ENCODE peak calls at places on chromosomes 1 and 21, in seven cellular contexts. One of them, this sample, is unnamed. For H3K79me2, the result is how much of the 10 kb centered on the place peaks cover.

GRCh38 chr1:198157847-198158765 is 1.3 kb downstream of the NEK7 start:
- DNase-seq in mammary epithelial cell: peak
- DNase-seq in SK-N-SH: peak
- DNase-seq in MM.1S: peak
- DNase-seq in PC-9: no peak
- DNase-seq in PC-3: peak
- DNase-seq in H9: peak
- DNase-seq in this sample: peak

GRCh38 chr1:230211436-230212145 is 144.6 kb downstream of the GALNT2 start:
- DNase-seq in PC-9: no peak
- DNase-seq in mammary epithelial cell: no peak
- DNase-seq in PC-3: no peak
- DNase-seq in H9: no peak
- DNase-seq in MM.1S: no peak
- DNase-seq in SK-N-SH: no peak
- DNase-seq in this sample: no peak

GRCh38 chr1:180503274-180503862 is 991 bp upstream of the ACBD6 start:
- DNase-seq in MM.1S: no peak
- DNase-seq in mammary epithelial cell: no peak
- DNase-seq in PC-9: no peak
- DNase-seq in SK-N-SH: peak
- DNase-seq in H9: no peak
- DNase-seq in PC-3: peak
- DNase-seq in this sample: peak

GRCh38 chr1:7069888-7070287 is 284.6 kb downstream of the CAMTA1 start:
- DNase-seq in PC-3: no peak
- DNase-seq in mammary epithelial cell: no peak
- DNase-seq in SK-N-SH: peak
- DNase-seq in H9: peak
- DNase-seq in PC-9: no peak
- DNase-seq in MM.1S: no peak
- DNase-seq in this sample: no peak

GRCh38 chr1:110548381-110548780 is 29.4 kb upstream of the KCNA10 start:
- DNase-seq in MM.1S: no peak
- DNase-seq in SK-N-SH: peak
- DNase-seq in H9: peak
- DNase-seq in mammary epithelial cell: no peak
- DNase-seq in PC-3: peak
- DNase-seq in PC-9: peak
- DNase-seq in this sample: peak

GRCh38 chr1:212482352-212483153 is 49.8 kb downstream of the NENF start:
- DNase-seq in SK-N-SH: no peak
- DNase-seq in MM.1S: no peak
- DNase-seq in PC-3: peak
- DNase-seq in PC-9: no peak
- DNase-seq in H9: no peak
- DNase-seq in mammary epithelial cell: peak
- DNase-seq in this sample: no peak

GRCh38 chr1:70038025-70038424 is 167.4 kb downstream of the LRRC40 start:
- DNase-seq in PC-3: peak
- DNase-seq in MM.1S: no peak
- DNase-seq in SK-N-SH: no peak
- DNase-seq in mammary epithelial cell: peak
- DNase-seq in PC-9: peak
- DNase-seq in H9: peak
- DNase-seq in this sample: no peak

GRCh38 chr21:44982558-44983244 is 42.9 kb downstream of the SLX9 start:
- DNase-seq in mammary epithelial cell: no peak
- DNase-seq in PC-9: no peak
- DNase-seq in PC-3: peak
- DNase-seq in MM.1S: no peak
- DNase-seq in H9: no peak
- DNase-seq in SK-N-SH: no peak
- DNase-seq in this sample: no peak

GRCh38 chr1:118333601-118334241 is 148.7 kb upstream of the SPAG17 start:
- DNase-seq in PC-9: no peak
- DNase-seq in SK-N-SH: no peak
- DNase-seq in MM.1S: no peak
- DNase-seq in PC-3: no peak
- DNase-seq in H9: no peak
- DNase-seq in mammary epithelial cell: no peak
- DNase-seq in this sample: no peak

GRCh38 chr1:91617242-91617837 is 116.7 kb downstream of the CDC7 start:
- DNase-seq in PC-3: peak
- DNase-seq in H9: peak
- DNase-seq in MM.1S: no peak
- DNase-seq in PC-9: no peak
- DNase-seq in mammary epithelial cell: no peak
- DNase-seq in SK-N-SH: no peak
- DNase-seq in this sample: peak

GRCh38 chr21:35052786-35053185 is 3.7 kb upstream of the RUNX1 start:
- DNase-seq in PC-9: no peak
- DNase-seq in mammary epithelial cell: no peak
- DNase-seq in SK-N-SH: no peak
- DNase-seq in H9: no peak
- DNase-seq in PC-3: no peak
- DNase-seq in MM.1S: no peak
- DNase-seq in this sample: no peak
- H3K79me2 ChIP-seq in PC-9: under half
- H3K79me2 ChIP-seq in mammary epithelial cell: under half
- H3K79me2 ChIP-seq in SK-N-SH: under half
- H3K79me2 ChIP-seq in H9: under half
- H3K79me2 ChIP-seq in PC-3: under half
- H3K79me2 ChIP-seq in MM.1S: under half
- H3K79me2 ChIP-seq in this sample: under half

GRCh38 chr1:27066313-27066630 is 53.6 kb upstream of the TENT5B start:
- DNase-seq in PC-9: no peak
- DNase-seq in SK-N-SH: no peak
- DNase-seq in PC-3: no peak
- DNase-seq in mammary epithelial cell: no peak
- DNase-seq in MM.1S: no peak
- DNase-seq in H9: no peak
- DNase-seq in this sample: no peak
- H3K79me2 ChIP-seq in PC-9: under half
- H3K79me2 ChIP-seq in SK-N-SH: under half
- H3K79me2 ChIP-seq in PC-3: under half
- H3K79me2 ChIP-seq in mammary epithelial cell: under half
- H3K79me2 ChIP-seq in MM.1S: under half
- H3K79me2 ChIP-seq in H9: under half
- H3K79me2 ChIP-seq in this sample: under half

GRCh38 chr1:161778522-161778921 is 12.4 kb downstream of the ATF6 start:
- DNase-seq in PC-9: no peak
- DNase-seq in mammary epithelial cell: no peak
- DNase-seq in PC-3: no peak
- DNase-seq in MM.1S: no peak
- DNase-seq in SK-N-SH: no peak
- DNase-seq in H9: no peak
- DNase-seq in this sample: no peak
- H3K79me2 ChIP-seq in PC-9: under half
- H3K79me2 ChIP-seq in mammary epithelial cell: under half
- H3K79me2 ChIP-seq in PC-3: half or more
- H3K79me2 ChIP-seq in MM.1S: half or more
- H3K79me2 ChIP-seq in SK-N-SH: under half
- H3K79me2 ChIP-seq in H9: under half
- H3K79me2 ChIP-seq in this sample: half or more

DNA sequence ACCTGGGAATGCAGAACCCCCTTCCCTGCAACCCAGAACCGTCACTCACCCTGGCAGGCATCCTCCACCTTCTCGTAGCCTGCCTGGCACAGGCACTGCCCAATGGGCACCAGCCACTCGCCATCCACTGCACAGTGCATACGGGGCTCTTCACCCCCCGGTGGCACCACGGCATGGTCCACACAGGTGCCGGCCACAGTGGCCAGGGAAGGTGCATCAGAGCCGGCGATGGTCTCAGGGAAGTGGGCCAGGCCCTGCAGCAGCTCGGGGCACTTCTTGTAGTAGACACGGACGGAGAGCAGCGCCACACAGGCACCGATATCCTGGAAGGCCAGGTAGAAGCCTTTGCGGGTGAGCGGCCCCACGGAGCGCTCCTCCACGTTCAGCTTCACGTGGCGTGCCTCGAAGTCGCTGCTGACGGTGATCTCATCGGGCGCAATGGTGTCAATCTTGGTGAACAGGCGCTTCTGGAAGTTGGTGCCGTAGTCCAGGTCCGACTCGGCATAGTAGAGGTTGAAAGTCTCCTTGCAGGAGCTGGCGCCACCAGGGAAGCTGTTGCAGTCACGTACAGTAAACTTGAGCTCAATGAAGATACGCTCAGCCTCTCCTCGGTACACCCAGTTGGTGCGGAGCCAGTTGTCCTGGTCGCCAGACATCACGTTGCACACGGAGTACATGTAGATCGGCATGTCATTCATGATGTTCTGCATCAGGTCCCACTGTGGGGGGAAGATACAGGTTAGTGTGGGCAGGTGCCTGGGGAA is 7.4 kb downstream of the EPHA2 start:
- DNase-seq in H9: no peak
- DNase-seq in PC-3: no peak
- DNase-seq in mammary epithelial cell: no peak
- DNase-seq in SK-N-SH: no peak
- DNase-seq in MM.1S: no peak
- DNase-seq in PC-9: no peak
- DNase-seq in this sample: no peak
- H3K79me2 ChIP-seq in H9: under half
- H3K79me2 ChIP-seq in PC-3: half or more
- H3K79me2 ChIP-seq in mammary epithelial cell: half or more
- H3K79me2 ChIP-seq in SK-N-SH: half or more
- H3K79me2 ChIP-seq in MM.1S: under half
- H3K79me2 ChIP-seq in PC-9: half or more
- H3K79me2 ChIP-seq in this sample: under half

GRCh38 chr1:47937586-47937985 is 59.6 kb downstream of the TRABD2B start:
- DNase-seq in MM.1S: no peak
- DNase-seq in PC-3: no peak
- DNase-seq in SK-N-SH: no peak
- DNase-seq in H9: no peak
- DNase-seq in PC-9: no peak
- DNase-seq in mammary epithelial cell: no peak
- DNase-seq in this sample: no peak
- H3K79me2 ChIP-seq in MM.1S: under half
- H3K79me2 ChIP-seq in PC-3: under half
- H3K79me2 ChIP-seq in SK-N-SH: under half
- H3K79me2 ChIP-seq in H9: under half
- H3K79me2 ChIP-seq in PC-9: under half
- H3K79me2 ChIP-seq in mammary epithelial cell: under half
- H3K79me2 ChIP-seq in this sample: under half

GRCh38 chr1:93150729-93151128 is 29.5 kb downstream of the TMED5 start:
- DNase-seq in mammary epithelial cell: no peak
- DNase-seq in PC-3: no peak
- DNase-seq in H9: no peak
- DNase-seq in PC-9: no peak
- DNase-seq in MM.1S: no peak
- DNase-seq in SK-N-SH: no peak
- DNase-seq in this sample: no peak
- H3K79me2 ChIP-seq in mammary epithelial cell: under half
- H3K79me2 ChIP-seq in PC-3: under half
- H3K79me2 ChIP-seq in H9: under half
- H3K79me2 ChIP-seq in PC-9: under half
- H3K79me2 ChIP-seq in MM.1S: under half
- H3K79me2 ChIP-seq in SK-N-SH: under half
- H3K79me2 ChIP-seq in this sample: under half

GRCh38 chr1:157040802-157041201 is 4.7 kb downstream of the ARHGEF11 start:
- DNase-seq in PC-9: no peak
- DNase-seq in mammary epithelial cell: no peak
- DNase-seq in PC-3: peak
- DNase-seq in H9: no peak
- DNase-seq in SK-N-SH: no peak
- DNase-seq in MM.1S: no peak
- DNase-seq in this sample: no peak
- H3K79me2 ChIP-seq in PC-9: half or more
- H3K79me2 ChIP-seq in mammary epithelial cell: half or more
- H3K79me2 ChIP-seq in PC-3: half or more
- H3K79me2 ChIP-seq in H9: under half
- H3K79me2 ChIP-seq in SK-N-SH: half or more
- H3K79me2 ChIP-seq in MM.1S: under half
- H3K79me2 ChIP-seq in this sample: half or more